ENCODE peak calls at places on chromosomes 3 and 15, in six cellular contexts. Q, L, M, T, B and H are unnamed samples.

GRCh38 chr3:187484547-187485325 is 116.6 kb downstream of the RTP4 start:
- DNase-seq in L (no peak), T (no peak), B (no peak), M (no peak), Q (no peak), H (no peak)

GRCh38 chr3:23659274-23659673 is 146.5 kb upstream of the UBE2E1 start:
- DNase-seq in B (no peak), L (no peak), M (no peak), T (no peak), Q (no peak), H (peak; percentile 37)

GRCh38 chr3:13414040-13414729 is 5.9 kb downstream of the NUP210 start:
- DNase-seq in L (peak; percentile 77), B (no peak), T (no peak), M (peak; percentile 30), Q (peak; percentile 56), H (peak; percentile 90)

GRCh38 chr3:96843505-96844203 is 29.3 kb downstream of the EPHA6 start:
- DNase-seq in Q (no peak), M (no peak), L (no peak), B (no peak), T (no peak), H (no peak)

GRCh38 chr3:186965141-186965879 is 35.0 kb downstream of the ST6GAL1 start:
- DNase-seq in L (no peak), Q (no peak), B (no peak), M (peak; percentile 28), T (no peak), H (peak; percentile 29)

GRCh38 chr3:62875103-62876002 is at the start of gene CADPS:
- DNase-seq in B (no peak), M (no peak), Q (no peak), L (peak; percentile 13), T (no peak), H (peak; percentile 3)

GRCh38 chr15:73926191-73927002 is at the start of gene LOXL1:
- DNase-seq in B (peak; percentile 57), M (peak; percentile 14), Q (peak; percentile 70), L (peak; percentile 63), T (peak; percentile 76), H (no peak)

GRCh38 chr15:31322486-31322885 is 4.1 kb upstream of the KLF13 start:
- DNase-seq in Q (no peak), B (no peak), L (no peak), T (no peak), M (no peak), H (no peak)

DNA sequence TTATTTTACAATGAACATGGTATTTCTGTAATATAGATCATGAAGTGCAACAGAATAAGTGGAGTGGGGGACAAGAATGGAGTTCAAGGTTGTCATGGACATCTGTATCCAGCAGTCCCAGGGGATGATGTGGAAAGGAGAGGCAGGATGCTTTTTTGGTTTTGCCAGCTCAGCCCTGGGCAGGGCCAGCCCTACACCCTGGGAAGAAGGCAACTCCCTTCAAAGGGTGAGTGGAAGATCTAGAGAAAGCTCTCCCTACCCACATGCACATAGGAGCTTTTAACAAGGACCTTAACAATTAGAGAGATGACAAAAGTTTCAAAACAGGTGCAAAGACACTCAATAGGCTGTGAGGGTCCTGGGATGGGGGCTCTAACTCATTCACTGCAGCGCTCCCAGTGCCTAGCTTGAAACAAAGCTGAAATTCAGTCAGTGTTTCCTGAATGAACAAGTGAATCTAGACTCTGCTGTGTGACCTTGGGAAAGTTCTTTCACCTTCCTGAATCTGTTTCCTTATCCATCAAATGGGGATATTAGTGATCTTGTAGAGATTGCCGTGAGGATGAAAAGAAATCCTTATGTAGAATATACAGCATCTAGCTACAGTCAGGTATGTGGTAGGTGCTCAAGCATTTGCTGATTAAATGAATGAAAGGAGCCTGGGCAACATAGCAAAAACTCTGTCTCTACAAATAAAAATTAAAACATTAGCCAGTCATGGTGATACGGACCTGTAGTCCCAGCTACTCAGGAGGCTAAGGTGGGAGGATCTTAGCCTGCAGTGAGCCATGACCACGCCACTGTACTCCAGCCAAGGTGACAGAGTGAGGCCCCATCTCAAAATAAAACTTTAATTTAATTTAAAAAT is 14.3 kb downstream of the BHLHE40 start:
- DNase-seq in L (no peak), M (no peak), B (no peak), T (no peak), Q (no peak), H (no peak)
- H3K36me3 ChIP-seq in L (no peaks in the 10 kb centered on the region), M (no peaks in the 10 kb centered on the region), B (no peaks in the 10 kb centered on the region), T (no peaks in the 10 kb centered on the region), Q (no peaks in the 10 kb centered on the region), H (no peaks in the 10 kb centered on the region)

DNA sequence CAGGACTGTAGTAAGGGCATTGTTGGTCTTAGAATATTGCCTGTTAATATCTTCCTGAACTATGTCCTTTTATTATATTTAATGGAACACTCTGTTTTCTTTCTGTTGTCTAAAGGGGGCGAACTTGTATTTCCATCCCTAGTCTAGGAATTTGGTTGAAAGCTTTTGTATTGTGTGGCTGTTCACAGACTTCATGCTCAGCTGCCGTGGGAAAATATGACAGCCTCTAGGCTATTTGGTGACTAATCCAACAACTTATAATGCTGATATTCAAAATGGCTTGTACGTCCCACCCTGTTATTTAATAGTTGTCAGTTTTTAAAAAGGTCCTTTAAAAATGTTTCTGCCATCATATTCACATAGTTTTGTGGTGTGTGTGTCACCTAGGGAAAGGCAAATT is 202.6 kb downstream of the KLHL25 start:
- DNase-seq in Q (no peak), M (no peak), B (no peak), L (no peak), T (no peak), H (no peak)
- TF ChIP-seq CTCF in Q (no peak), M (no peak), B (no peak), L (no peak), T (peak; percentile 7), H (no peak)

GRCh38 chr3:165195628-165196576 is at the start of gene SLITRK3:
- DNase-seq in M (no peak), B (no peak), L (no peak), T (no peak), Q (no peak), H (no peak)

GRCh38 chr3:165194477-165195135 is 1.6 kb downstream of the SLITRK3 start:
- DNase-seq in B (no peak), Q (no peak), T (no peak), L (no peak), M (no peak), H (no peak)

GRCh38 chr3:165193392-165194268 is 2.6 kb downstream of the SLITRK3 start:
- DNase-seq in M (no peak), Q (no peak), T (no peak), B (no peak), L (no peak), H (no peak)

GRCh38 chr3:165196577-165197561 is 685 bp upstream of the SLITRK3 start:
- DNase-seq in B (no peak), M (no peak), Q (no peak), L (no peak), T (no peak), H (no peak)

DNA sequence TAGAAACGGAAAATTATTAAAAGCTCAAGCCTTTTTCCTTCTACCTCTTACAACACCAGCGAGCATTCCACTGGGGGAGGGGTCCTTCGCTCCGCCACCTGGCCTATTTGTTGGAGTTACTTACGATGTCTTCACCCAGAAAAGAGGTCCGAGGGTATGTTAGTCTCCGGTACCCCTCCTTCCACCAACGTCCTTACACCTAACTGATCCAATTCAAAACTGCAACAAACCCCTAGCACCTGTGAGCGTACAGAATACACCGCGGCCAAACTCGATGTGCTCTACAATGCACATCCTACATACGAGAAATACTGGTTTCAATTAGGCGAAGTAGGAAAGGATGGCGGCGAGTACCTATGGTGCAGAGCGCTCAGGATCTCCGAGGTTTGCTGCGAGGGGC is 958 bp downstream of the SLITRK3 start:
- DNase-seq in Q (no peak), L (no peak), B (no peak), M (no peak), T (no peak), H (no peak)
- H3K27me3 ChIP-seq in Q (peaks cover 57% of the 10 kb centered on the region), L (peaks cover 85% of the 10 kb centered on the region), B (peaks cover 64% of the 10 kb centered on the region), M (peaks cover 59% of the 10 kb centered on the region), T (no peaks in the 10 kb centered on the region), H (peaks cover 2% of the 10 kb centered on the region)

DNA sequence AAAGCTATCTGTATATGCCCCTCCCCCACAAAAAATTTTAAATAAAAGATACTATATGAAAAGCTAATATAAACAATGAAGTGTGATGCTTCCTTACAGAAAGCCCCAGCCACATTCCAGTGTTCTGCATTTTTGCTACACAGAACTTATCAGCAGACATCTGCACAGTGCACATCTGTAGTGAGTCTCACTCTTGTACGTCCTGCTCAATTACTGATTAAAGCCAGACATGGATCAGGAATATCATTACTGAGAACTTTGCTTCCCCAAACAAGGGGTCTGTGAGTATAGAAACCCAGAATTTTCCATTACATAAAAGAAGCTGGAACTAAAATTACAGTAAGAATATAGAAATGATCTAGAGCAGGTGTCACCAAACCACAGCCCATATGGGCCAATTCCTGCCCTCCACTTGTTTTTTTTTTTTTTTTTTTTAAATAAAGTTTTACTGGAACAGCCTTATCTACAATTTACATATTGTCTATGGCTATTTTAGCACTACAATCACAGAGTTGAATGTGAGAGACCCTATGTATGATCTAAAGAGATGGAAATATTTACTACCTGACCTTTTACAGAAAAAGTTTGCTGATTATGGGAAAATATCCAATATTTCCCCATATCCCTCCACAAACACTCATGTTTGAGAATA is 45.7 kb downstream of the UBP1 start:
- DNase-seq in L (no peak), T (no peak), B (no peak), Q (no peak), M (no peak), H (no peak)
- H3K36me3 ChIP-seq in L (no peaks in the 10 kb centered on the region), T (no peaks in the 10 kb centered on the region), B (peaks cover 12% of the 10 kb centered on the region), Q (peaks cover 99% of the 10 kb centered on the region), M (peaks cover 84% of the 10 kb centered on the region), H (peaks cover 19% of the 10 kb centered on the region)

DNA sequence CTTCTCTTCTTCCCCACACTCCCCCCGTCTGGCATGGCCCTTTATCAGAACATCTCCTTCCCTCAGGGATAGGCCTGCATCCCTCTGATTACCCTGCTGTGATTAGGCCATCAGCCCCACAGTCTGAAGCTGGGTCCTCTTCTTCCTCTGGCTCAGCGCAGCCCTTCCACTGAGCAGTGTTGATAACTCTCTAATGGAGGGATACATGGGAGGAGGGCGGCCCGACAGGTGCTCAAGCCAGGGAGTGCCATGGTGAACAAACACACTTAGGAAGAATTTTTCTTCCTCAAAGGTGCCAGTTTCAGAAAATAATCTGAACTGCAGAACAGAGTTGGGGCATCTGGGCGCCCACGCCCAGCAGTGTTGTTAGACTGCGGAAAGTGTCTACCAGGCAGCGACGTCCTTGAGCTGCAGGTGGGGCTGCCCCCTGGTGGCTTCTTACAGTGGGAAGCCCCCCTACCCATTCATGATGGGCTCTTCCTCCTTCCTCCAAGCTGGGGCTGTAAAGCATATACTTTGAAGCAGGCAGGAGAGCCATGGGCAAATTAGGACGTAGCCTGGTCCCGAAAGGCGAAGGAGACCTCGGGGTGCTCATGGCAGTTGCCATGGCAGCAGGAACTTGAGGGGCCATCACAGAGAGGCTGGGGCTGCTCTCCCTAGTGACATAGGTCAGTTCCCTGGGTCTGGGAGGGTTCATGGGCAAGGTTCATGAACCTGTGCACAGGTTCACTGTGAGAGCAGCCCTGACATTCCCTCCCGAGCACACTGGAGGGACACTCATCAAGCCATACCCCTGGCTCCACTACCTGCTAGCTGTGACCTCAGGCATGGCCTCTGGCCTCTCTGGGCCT is 33.2 kb upstream of the NR2C2 start:
- DNase-seq in T (no peak), M (no peak), Q (peak; percentile 11), B (no peak), L (no peak), H (no peak)
- TF ChIP-seq CTCF in T (no peak), M (no peak), Q (no peak), B (no peak), L (no peak), H (no peak)

GRCh38 chr15:66356359-66357236 is at the start of gene TIPIN:
- DNase-seq in B (peak; percentile 94), T (peak; percentile 97), M (peak; percentile 97), Q (peak; percentile 97), L (peak; percentile 98), H (peak; percentile 98)

GRCh38 chr15:66359740-66360139 is 3.3 kb upstream of the TIPIN start:
- DNase-seq in M (no peak), T (no peak), B (no peak), L (peak; percentile 20), Q (no peak), H (no peak)

GRCh38 chr15:66356069-66356358 is 471 bp downstream of the TIPIN start:
- DNase-seq in L (no peak), Q (no peak), M (no peak), B (no peak), T (no peak), H (no peak)
- H3K27me3 ChIP-seq in L (no peaks in the 10 kb centered on the region), Q (no peaks in the 10 kb centered on the region), M (no peaks in the 10 kb centered on the region), B (no peaks in the 10 kb centered on the region), T (no peaks in the 10 kb centered on the region), H (no peaks in the 10 kb centered on the region)